ENCODE peak calls at places on chromosomes 12 and 14, in five cellular contexts. T, H, U, Y and Z are unnamed samples.

GRCh38 chr12:6533653-6534157 is 612 bp upstream of the GAPDH start:
- DNase-seq in T (peak; percentile 80), Y (no peak), H (no peak), U (peak; percentile 78), Z (peak; percentile 71)

GRCh38 chr14:76311410-76311758 is 64.6 kb upstream of the ESRRB start:
- DNase-seq in Y (no peak), T (no peak), H (no peak), U (no peak), Z (no peak)

GRCh38 chr12:90979936-90980335 is 24.8 kb downstream of the EPYC start:
- DNase-seq in Y (no peak), T (no peak), U (peak; percentile 65), H (no peak), Z (no peak)

GRCh38 chr12:64457036-64457435 is 5.1 kb downstream of the TBK1 start:
- DNase-seq in Y (peak; percentile 40), H (no peak), U (no peak), T (no peak), Z (no peak)

GRCh38 chr14:85471156-85471555 is 58.8 kb upstream of the FLRT2 start:
- DNase-seq in U (peak; percentile 87), H (no peak), T (no peak), Y (peak; percentile 42), Z (no peak)

GRCh38 chr12:103128862-103129501 is 171.5 kb downstream of the ASCL1 start:
- DNase-seq in U (no peak), T (no peak), Y (no peak), H (no peak), Z (no peak)

GRCh38 chr12:67042697-67043131 is 226.4 kb upstream of the CAND1 start:
- DNase-seq in U (no peak), H (no peak), Y (peak; percentile 47), T (no peak), Z (no peak)

GRCh38 chr12:89326260-89327040 is 25.9 kb downstream of the DUSP6 start:
- DNase-seq in T (no peak), U (no peak), Y (no peak), H (no peak), Z (no peak)

GRCh38 chr12:7989827-7990491 is 42.6 kb upstream of the FOXJ2 start:
- DNase-seq in U (no peak), Y (no peak), T (peak; percentile 22), H (peak; percentile 52), Z (no peak)

GRCh38 chr12:76072568-76072967 is 11.9 kb downstream of the NAP1L1 start:
- DNase-seq in H (no peak), Y (no peak), T (no peak), U (no peak), Z (no peak)

DNA sequence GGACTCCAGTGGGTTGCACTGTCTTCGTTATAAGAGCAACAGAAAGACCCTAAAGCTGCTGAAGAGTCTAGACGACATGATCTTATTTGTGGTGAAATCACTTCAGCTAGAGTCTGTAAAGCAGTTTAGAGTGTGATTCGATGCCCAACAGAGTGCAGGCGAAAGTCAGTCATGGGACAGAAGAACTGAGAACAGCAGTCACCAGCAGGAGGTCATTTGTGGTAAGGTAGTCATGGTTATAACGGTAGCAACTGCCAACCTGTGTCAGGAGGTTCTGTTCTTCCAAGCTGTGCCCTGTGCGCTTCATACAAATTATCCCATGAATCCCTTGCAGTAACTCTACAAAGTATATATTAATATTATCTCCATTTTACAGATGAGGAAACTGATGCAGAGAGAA is 954.1 kb downstream of the AACS start:
- DNase-seq in Y (no peak), H (no peak), T (no peak), U (no peak), Z (no peak)
- TF ChIP-seq CTCF in Y (no peak), H (no peak), T (no peak), U (no peak), Z (no peak)

DNA sequence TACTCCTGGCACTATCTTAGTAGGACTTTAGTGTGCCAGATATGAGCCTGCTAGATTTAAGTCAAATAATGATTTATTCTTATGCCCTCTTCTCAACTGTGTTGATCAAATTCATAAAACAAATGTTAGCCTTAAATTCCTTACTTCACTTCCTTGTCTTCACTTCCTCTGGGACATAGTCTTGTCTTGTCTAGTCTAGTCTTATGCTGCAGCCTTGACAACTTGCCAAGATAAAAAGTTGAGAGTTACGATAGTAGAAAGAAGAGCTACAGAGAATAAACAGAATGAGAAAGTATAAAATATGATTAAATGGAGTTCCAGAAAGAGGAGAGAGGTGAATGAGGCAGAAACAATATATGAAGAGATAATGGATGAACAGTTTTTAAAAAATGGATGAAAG is 378.1 kb downstream of the DAD1 start:
- DNase-seq in H (no peak), T (no peak), Y (no peak), U (no peak), Z (no peak)
- TF ChIP-seq CTCF in H (no peak), T (no peak), Y (no peak), U (no peak), Z (no peak)

GRCh38 chr14:51395361-51395849 is 155.4 kb downstream of the TMX1 start:
- DNase-seq in U (peak; percentile 94), H (no peak), T (no peak), Y (peak; percentile 79), Z (no peak)
- TF ChIP-seq CTCF in U (no peak), H (no peak), T (no peak), Y (peak; percentile 31), Z (no peak)

DNA sequence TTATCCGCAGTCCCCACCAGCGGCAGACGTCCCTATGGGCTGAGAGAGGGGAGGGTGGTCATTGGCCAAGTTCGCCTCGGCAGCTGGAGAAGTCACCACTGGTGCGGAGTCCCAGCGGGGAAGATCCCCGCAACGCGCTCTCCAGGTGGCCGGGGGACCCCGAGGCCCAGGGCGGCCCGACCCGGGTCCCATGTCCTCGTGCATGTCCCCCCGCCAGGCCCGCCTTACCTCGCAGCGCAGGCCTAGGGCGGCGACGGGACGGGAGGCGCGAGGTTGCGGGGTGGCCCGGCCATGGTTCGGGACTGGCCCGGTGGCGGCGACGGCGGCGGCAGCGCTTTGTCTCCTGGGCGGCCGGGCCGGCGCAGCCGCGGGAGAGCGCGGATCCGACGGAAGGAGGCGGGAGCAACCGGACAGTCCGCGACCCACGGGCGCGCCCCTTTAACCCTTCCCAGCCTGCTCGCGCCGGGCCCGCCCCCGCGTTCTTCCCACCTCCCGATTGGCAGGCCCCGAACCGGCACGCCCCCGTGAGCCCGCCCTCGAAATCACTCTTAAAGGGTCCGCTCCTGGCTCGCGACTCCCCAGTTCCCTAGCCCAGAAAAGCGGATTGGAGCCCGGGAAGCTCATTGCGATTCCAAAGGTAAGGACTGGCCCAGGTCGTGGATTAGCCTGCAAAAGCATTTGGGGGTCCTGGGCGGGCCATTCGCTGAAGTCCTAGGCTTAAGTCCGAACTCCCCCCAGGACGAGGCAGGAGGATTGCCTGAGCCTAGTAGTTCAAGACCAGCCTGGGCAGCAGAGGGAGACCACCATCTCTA is at the start of gene PHETA1:
- DNase-seq in U (peak; percentile 82), H (peak; percentile 71), T (peak; percentile 96), Y (peak; percentile 83), Z (peak; percentile 86)
- TF ChIP-seq CTCF in U (no peak), H (no peak), T (no peak), Y (no peak), Z (no peak)

DNA sequence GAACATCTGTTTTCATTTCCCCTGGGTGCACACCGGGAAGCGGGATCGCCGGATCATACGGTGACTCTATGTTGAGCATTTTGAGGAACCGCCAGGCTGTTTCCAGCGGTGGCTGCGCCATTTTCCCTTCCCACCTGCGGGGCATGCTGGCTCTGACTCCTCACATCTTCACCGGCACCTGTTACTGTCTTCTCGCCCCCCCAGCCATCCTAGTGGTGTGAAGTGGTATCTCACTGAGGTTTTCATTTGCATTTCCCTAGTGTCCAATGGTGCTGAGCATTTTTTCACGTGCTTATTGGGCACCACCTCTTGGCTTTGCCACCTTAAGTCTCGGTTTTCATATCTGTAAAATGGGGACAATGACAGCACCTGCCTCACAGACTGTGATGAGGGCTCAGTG is 44.1 kb upstream of the EML1 start:
- DNase-seq in Y (no peak), U (no peak), H (no peak), T (no peak), Z (no peak)
- TF ChIP-seq CTCF in Y (peak; percentile 49), U (peak; percentile 45), H (no peak), T (no peak), Z (peak; percentile 44)

DNA sequence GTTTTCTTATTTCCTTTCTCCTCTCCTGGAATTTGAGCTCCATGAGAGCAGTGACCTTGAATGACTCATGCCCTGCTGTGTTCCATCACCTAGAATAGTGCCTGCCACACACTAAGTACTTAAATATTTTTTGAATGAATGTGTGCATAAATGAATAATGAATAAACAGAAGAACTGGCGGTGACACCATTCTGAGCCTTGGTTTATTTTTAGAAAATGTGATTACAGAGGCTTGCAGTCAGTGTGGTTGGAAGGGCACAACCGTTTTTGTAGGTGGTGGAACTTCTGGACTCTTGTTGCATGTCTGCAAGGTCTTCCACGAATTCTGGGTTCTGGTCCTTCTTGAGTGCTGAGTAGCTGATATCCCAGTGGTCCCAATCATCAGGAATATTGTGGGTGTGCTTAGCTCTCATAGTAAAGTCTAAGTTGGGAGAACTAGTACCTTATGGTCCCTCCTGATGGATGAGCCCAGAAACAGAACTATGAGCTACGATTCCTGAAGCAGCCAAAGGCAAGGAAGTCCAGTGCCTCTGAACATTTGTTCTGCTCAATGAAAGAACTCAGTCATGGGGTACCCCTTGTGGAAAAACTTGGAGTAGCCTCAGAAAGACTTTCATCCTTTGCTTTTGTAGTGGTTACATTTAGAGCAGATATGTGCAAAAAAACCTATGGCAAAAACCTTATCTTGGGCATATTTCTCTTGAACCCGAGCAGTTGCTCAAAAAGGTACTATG is 28.8 kb upstream of the BHLHE41 start:
- DNase-seq in Y (peak; percentile 96), T (no peak), U (peak; percentile 97), H (no peak), Z (no peak)
- TF ChIP-seq CTCF in Y (peak; percentile 37), T (no peak), U (peak; percentile 41), H (no peak), Z (no peak)

GRCh38 chr14:102969901-102970300 is 47.4 kb downstream of the AMN start:
- DNase-seq in T (no peak), Y (no peak), U (no peak), H (no peak), Z (no peak)

GRCh38 chr14:102969060-102969791 is 46.8 kb downstream of the AMN start:
- DNase-seq in Y (no peak), U (no peak), H (no peak), T (no peak), Z (no peak)

GRCh38 chr14:102971836-102972606 is 49.6 kb downstream of the AMN start:
- DNase-seq in T (no peak), H (no peak), U (no peak), Y (no peak), Z (no peak)

GRCh38 chr14:102973706-102974280 is 51.3 kb downstream of the AMN start:
- DNase-seq in Y (no peak), U (no peak), T (no peak), H (no peak), Z (no peak)

DNA sequence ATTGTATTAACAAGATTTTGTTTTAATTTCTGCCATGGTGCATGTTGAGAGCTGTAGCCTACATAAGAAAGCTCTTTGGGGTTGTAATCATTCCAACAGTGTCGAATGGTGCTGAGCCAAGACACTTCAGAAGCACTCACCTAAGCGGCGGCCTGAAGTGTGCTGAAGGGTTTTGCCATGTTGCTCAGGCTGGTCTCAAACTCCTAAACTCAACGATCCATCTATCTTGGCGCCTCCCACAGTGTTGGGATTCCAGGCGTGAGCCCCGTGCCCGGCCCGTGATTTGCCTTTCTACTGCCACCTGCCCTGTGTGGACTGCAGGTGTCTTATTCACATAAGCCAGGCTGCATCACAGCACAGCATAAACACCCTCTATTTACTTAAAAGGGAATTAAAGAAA is 48.9 kb downstream of the AMN start:
- DNase-seq in H (no peak), T (no peak), U (no peak), Y (no peak), Z (no peak)
- TF ChIP-seq CTCF in H (no peak), T (no peak), U (no peak), Y (no peak), Z (no peak)